ENCODE peak calls at places on chromosomes 13 and 19, in five cellular contexts. C is heart left ventricle, R is dorsolateral prefrontal cortex, A is coronary artery, M is astrocyte. N is an unnamed sample.

GRCh38 chr19:48962849-48963165 is 2.3 kb upstream of the FTL start:
- DNase-seq in A (no peak), C (no peak), R (no peak), M (no peak), N (no peak)

GRCh38 chr19:11381535-11382369 is 2.4 kb downstream of the EPOR start:
- DNase-seq in C (peak), A (no peak), R (peak), M (peak), N (peak)

GRCh38 chr19:41409288-41409687 is 11.7 kb downstream of the BCKDHA start:
- DNase-seq in R (no peak), A (no peak), C (peak), M (peak), N (peak)

GRCh38 chr19:35015576-35016351 is 14.5 kb upstream of the SCN1B start:
- DNase-seq in M (peak), R (no peak), A (no peak), C (no peak), N (peak)

GRCh38 chr13:113491982-113492381 is 1.5 kb upstream of the DCUN1D2 start:
- DNase-seq in C (no peak), A (no peak), M (no peak), R (no peak), N (no peak)

GRCh38 chr13:73228546-73228945 is 169.7 kb downstream of the KLF5 start:
- DNase-seq in A (no peak), C (no peak), M (no peak), R (no peak), N (peak)

GRCh38 chr13:114131581-114132418 is 623 bp downstream of the RASA3 start:
- DNase-seq in C (no peak), M (peak), A (no peak), R (no peak), N (peak)

GRCh38 chr19:55258476-55258827 is 365 bp downstream of the PPP6R1 start:
- DNase-seq in C (no peak), R (no peak), A (no peak), M (peak), N (no peak)

GRCh38 chr13:99345345-99345744 is 38.1 kb upstream of the GPR183 start:
- DNase-seq in C (no peak), A (no peak), M (no peak), R (no peak), N (no peak)

GRCh38 chr19:46696052-46696451 is 20.9 kb downstream of the PRKD2 start:
- DNase-seq in A (no peak), R (no peak), C (no peak), M (no peak), N (no peak)

GRCh38 chr19:7386308-7386707 is 37.6 kb downstream of the ARHGEF18 start:
- DNase-seq in M (no peak), C (no peak), R (no peak), A (no peak), N (no peak)

GRCh38 chr13:62482351-62482750 is 1066.7 kb upstream of the PCDH20 start:
- DNase-seq in C (no peak), M (peak), R (no peak), A (no peak), N (no peak)

GRCh38 chr13:27266937-27267336 is 3.7 kb upstream of the RASL11A start:
- DNase-seq in R (no peak), C (no peak), A (no peak), M (no peak), N (no peak)

GRCh38 chr13:31807090-31807541 is 67.8 kb downstream of the RXFP2 start:
- DNase-seq in A (no peak), C (no peak), R (no peak), M (peak), N (no peak)

GRCh38 chr19:58511353-58512208 is at the start of gene SLC27A5:
- DNase-seq in A (no peak), M (no peak), R (no peak), C (no peak), N (no peak)

GRCh38 chr19:58229255-58229639 is 533 bp downstream of the ZNF544 start:
- DNase-seq in A (no peak), M (peak), C (no peak), R (no peak), N (peak)

GRCh38 chr19:16447015-16447384 is 24.8 kb downstream of the EPS15L1 start:
- DNase-seq in A (peak), C (peak), M (peak), R (no peak), N (peak)

GRCh38 chr13:24184265-24184841 is 23.8 kb downstream of the SPATA13 start:
- DNase-seq in A (no peak), M (no peak), R (no peak), C (no peak), N (no peak)

GRCh38 chr13:78632956-78633355 is 26.0 kb downstream of the OBI1 start:
- DNase-seq in R (no peak), C (no peak), A (no peak), M (peak), N (no peak)

GRCh38 chr19:7670150-7670784 is 1.4 kb downstream of the RETN start:
- DNase-seq in C (no peak), R (peak), A (no peak), M (no peak), N (peak)

GRCh38 chr13:26465954-26466353 is 91.5 kb upstream of the WASF3 start:
- DNase-seq in M (no peak), R (no peak), C (no peak), A (no peak), N (no peak)

GRCh38 chr13:72062566-72062965 is 195.6 kb upstream of the DACH1 start:
- DNase-seq in R (no peak), C (no peak), A (peak), M (no peak), N (no peak)

GRCh38 chr19:55097864-55098715 is 19.3 kb downstream of the PPP1R12C start:
- DNase-seq in M (no peak), A (no peak), R (no peak), C (no peak), N (no peak)

DNA sequence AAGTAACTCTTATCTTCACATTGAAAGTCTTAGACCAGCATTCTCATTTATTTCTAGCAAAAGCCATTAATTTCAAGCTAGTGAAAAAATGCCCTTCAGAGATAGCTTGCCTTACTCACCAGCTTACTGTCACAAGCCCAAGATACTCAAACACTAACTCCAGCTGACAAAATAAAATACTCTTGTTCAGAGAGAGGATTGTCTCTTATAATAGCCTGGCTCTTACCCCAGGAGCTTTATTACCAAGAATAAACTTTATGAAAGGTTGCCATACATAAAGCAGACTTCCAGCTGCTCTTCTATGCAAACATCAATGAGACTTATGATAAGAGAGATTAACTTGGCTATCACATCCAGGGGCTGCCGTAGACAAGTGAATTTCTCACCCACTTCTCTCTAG is 53.6 kb downstream of the XPO4 start:
- DNase-seq in M (peak), C (no peak), A (no peak), R (no peak), N (no peak)
- H3K27ac ChIP-seq in M (no peak), C (peak), A (no peak), R (no peak), N (peak)

DNA sequence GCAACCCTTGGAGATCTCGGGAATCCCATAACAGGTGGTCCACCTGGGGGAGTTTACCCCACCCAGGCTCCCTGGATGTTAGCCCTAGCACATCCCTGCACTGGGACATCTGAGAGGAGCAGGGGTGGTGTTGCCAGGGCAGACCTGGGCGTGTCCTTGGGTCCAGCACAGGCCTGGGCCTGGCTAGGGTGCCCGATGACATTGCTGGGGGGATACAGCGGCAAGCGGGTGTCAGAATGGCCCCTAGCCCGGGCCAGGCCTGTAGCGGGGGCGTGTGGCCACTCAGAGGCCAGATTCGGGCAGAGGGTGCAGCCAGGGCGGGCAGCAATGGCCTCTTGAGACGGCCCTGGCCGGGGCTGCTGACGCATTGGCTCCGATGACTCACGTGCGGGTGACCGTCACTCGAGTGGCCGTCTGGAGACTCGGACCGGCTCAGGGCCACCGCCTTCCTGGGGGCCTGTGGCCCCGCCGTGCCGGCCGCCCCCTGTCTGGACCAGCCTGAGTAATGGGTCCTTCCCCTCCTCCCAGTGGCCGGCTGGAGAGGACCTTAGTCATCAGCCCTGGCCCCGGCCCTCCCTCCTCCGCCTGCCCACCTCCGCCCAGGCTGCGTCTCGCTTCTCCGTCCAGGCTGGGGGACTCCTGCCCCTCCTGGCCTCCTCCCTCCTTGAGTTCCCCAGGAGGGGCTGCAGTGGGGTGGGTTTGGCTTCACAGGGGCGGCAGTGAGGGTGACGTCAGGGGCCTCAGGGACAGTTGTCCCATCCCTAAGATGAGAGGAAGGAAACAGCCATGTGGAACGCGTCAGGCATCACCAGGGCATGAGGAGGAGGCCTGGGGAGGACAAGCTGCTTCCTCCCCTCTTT is 23.2 kb upstream of the CRTC1 start:
- DNase-seq in R (no peak), M (peak), C (peak), A (peak), N (no peak)
- H3K4me3 ChIP-seq in R (no peak), M (peak), C (peak), A (peak), N (no peak)

GRCh38 chr19:37977992-37978391 is 71.0 kb downstream of the SIPA1L3 start:
- DNase-seq in C (no peak), M (peak), A (no peak), R (no peak), N (no peak)
- H3K27ac ChIP-seq in C (no peak), M (peak), A (no peak), R (peak), N (no peak)

GRCh38 chr13:52794589-52794988 is 53.9 kb downstream of the PCDH8 start:
- DNase-seq in C (no peak), A (no peak), M (no peak), R (no peak), N (no peak)
- H3K4me3 ChIP-seq in C (no peak), A (no peak), M (no peak), R (no peak), N (no peak)

DNA sequence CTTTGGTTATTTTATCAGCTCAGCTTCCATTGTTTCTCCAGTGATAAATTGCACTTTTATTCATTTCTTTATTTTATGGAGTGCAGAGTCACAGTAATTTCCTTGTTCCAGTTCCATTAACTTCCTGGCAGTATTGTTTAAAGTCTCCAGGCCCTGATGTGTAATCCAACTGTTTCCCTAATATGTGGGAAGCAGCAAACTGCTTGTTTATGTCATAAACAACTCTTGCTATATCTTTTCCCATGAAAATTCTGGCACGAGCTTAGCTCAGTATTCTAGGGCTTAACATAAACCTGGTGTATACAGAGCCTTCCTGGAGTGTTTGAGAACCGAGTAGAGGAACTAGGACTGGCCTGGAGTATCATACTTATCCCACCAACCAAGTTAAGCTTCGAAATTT is 83.5 kb upstream of the ARGLU1 start:
- DNase-seq in C (no peak), A (no peak), M (no peak), R (no peak), N (no peak)
- H3K27ac ChIP-seq in C (peak), A (no peak), M (no peak), R (no peak), N (no peak)

GRCh38 chr19:39415111-39416046 is 2.9 kb downstream of the PLEKHG2 start:
- DNase-seq in C (no peak), R (no peak), A (no peak), M (no peak), N (no peak)
- H3K4me3 ChIP-seq in C (peak), R (no peak), A (peak), M (peak), N (no peak)

N was measured in cardiac muscle cell.